ENCODE peak calls at places on chromosome 12, in nine cellular contexts. C is kidney, X is RWPE1, K is SK-N-SH, T is IMR-90, R is fibroblast of lung, G is heart left ventricle, N is hepatocyte, W is H9. P is an unnamed sample.

GRCh38 chr12:131167334-131167733 is 213.6 kb downstream of the ADGRD1 start:
- DNase-seq in C (no peak), X (no peak), K (no peak), T (no peak), R (no peak), G (no peak), N (no peak), W (no peak), P (no peak)

GRCh38 chr12:122021822-122022392 is at the start of gene BCL7A:
- DNase-seq in C (peak), X (peak), K (peak), T (peak), R (peak), G (peak), N (peak), W (peak), P (peak)

GRCh38 chr12:13073191-13073590 is 29.0 kb downstream of the FAM234B start:
- DNase-seq in C (no peak), X (no peak), K (no peak), T (peak), R (peak), G (no peak), N (no peak), W (no peak), P (no peak)

GRCh38 chr12:123253606-123254459 is 17.8 kb downstream of the CDK2AP1 start:
- DNase-seq in C (no peak), X (no peak), K (no peak), T (no peak), R (no peak), G (peak), N (no peak), W (no peak), P (no peak)

GRCh38 chr12:47017901-47018479 is 61.4 kb upstream of the PCED1B start:
- DNase-seq in C (no peak), X (peak), K (no peak), T (peak), R (peak), G (no peak), N (no peak), W (no peak), P (no peak)

GRCh38 chr12:47361389-47362031 is 281.8 kb upstream of the AMIGO2 start:
- DNase-seq in C (no peak), X (peak), K (no peak), T (no peak), R (no peak), G (no peak), N (no peak), W (peak), P (no peak)

GRCh38 chr12:132409495-132410295 is 80.3 kb upstream of the FBRSL1 start:
- DNase-seq in C (no peak), X (no peak), K (no peak), T (no peak), R (no peak), G (no peak), N (no peak), W (no peak), P (no peak)

GRCh38 chr12:103626498-103626897 is 39.4 kb downstream of the STAB2 start:
- DNase-seq in C (no peak), X (peak), K (peak), T (peak), R (no peak), G (peak), N (peak), W (peak), P (peak)

GRCh38 chr12:108720757-108721514 is 10.4 kb downstream of the CORO1C start:
- DNase-seq in C (no peak), X (peak), K (no peak), T (no peak), R (peak), G (no peak), N (no peak), W (no peak), P (no peak)

GRCh38 chr12:23004473-23005020 is 379.6 kb downstream of the ETNK1 start:
- DNase-seq in C (no peak), X (no peak), K (no peak), T (no peak), R (no peak), G (no peak), N (no peak), W (no peak), P (no peak)
- H3K27ac ChIP-seq in C (no peak), X (no peak), K (no peak), T (no peak), R (no peak), G (no peak), N (no peak), W (no peak), P (no peak)

DNA sequence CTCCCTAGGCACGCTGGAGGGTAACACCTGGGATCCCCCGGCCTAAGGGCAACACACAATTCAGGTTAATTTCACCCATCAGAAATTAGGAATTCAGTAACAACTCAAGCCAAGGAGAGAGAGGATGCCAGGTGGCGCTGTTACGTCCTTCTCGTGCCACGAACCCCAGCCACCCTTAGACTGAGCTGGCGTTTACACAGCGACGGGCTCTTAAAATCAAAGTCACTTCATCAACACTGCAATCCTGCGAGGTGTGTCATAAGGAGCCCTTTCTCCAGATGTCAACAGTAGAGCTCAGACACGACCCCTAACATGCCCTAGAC is 110.6 kb upstream of the TMEM132D start:
- DNase-seq in C (no peak), X (no peak), K (peak), T (no peak), R (no peak), G (no peak), N (peak), W (peak), P (peak)
- TF ChIP-seq CTCF in C (no peak), X (no peak), K (no peak), T (no peak), R (no peak), G (no peak), N (no peak), W (peak), P (peak)

DNA sequence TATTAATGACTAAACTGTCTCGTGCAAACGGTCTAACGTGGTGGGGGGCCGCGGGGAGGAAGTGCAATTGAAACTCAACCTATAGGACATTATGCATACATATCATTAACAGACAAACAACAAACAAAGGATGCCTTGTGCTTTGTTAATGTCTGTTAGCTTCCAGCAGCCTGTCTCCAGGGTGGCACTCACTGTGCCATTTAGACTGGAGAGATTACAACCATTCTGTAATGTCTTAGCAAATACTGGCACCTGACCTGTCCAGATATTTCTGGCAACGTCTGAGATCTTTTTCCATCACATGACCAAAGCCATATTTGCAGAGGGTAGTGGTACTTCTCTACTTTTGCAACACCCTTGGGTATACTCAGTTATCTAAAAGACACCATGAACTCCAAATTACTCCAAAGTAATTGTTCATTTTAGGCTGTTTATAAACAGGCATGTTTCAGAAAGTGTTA is 11.6 kb downstream of the BHLHE41 start:
- DNase-seq in C (no peak), X (no peak), K (no peak), T (no peak), R (no peak), G (no peak), N (no peak), W (no peak), P (peak)
- H3K27ac ChIP-seq in C (no peak), X (no peak), K (no peak), T (no peak), R (no peak), G (peak), N (peak), W (no peak), P (no peak)

GRCh38 chr12:3673960-3674708 is 78.8 kb downstream of the CRACR2A start:
- DNase-seq in C (no peak), X (no peak), K (no peak), T (no peak), R (no peak), G (no peak), N (no peak), W (no peak), P (no peak)
- TF ChIP-seq CTCF in C (no peak), X (no peak), K (no peak), T (no peak), R (no peak), G (no peak), N (no peak), W (no peak), P (no peak)

GRCh38 chr12:101696477-101697196 is 803 bp upstream of the CHPT1 start:
- DNase-seq in C (no peak), X (peak), K (peak), T (no peak), R (no peak), G (peak), N (peak), W (no peak), P (no peak)
- H3K27ac ChIP-seq in C (peak), X (peak), K (no peak), T (no peak), R (peak), G (peak), N (peak), W (no peak), P (no peak)

GRCh38 chr12:63069860-63070617 is 81.0 kb downstream of the AVPR1A start:
- DNase-seq in C (no peak), X (no peak), K (no peak), T (no peak), R (no peak), G (no peak), N (no peak), W (no peak), P (no peak)

GRCh38 chr12:63066136-63066535 is 84.9 kb downstream of the AVPR1A start:
- DNase-seq in C (no peak), X (no peak), K (no peak), T (no peak), R (no peak), G (no peak), N (no peak), W (no peak), P (no peak)

GRCh38 chr12:63070709-63071108 is 80.3 kb downstream of the AVPR1A start:
- DNase-seq in C (no peak), X (no peak), K (no peak), T (no peak), R (peak), G (no peak), N (no peak), W (no peak), P (no peak)

GRCh38 chr12:63066782-63067181 is 84.2 kb downstream of the AVPR1A start:
- DNase-seq in C (no peak), X (no peak), K (no peak), T (no peak), R (no peak), G (no peak), N (no peak), W (peak), P (peak)

GRCh38 chr12:63068857-63069442 is 82.1 kb downstream of the AVPR1A start:
- DNase-seq in C (no peak), X (peak), K (peak), T (peak), R (peak), G (no peak), N (peak), W (no peak), P (peak)
- TF ChIP-seq CTCF in C (peak), X (peak), K (peak), T (peak), R (peak), G (peak), N (peak), W (peak), P (peak)

DNA sequence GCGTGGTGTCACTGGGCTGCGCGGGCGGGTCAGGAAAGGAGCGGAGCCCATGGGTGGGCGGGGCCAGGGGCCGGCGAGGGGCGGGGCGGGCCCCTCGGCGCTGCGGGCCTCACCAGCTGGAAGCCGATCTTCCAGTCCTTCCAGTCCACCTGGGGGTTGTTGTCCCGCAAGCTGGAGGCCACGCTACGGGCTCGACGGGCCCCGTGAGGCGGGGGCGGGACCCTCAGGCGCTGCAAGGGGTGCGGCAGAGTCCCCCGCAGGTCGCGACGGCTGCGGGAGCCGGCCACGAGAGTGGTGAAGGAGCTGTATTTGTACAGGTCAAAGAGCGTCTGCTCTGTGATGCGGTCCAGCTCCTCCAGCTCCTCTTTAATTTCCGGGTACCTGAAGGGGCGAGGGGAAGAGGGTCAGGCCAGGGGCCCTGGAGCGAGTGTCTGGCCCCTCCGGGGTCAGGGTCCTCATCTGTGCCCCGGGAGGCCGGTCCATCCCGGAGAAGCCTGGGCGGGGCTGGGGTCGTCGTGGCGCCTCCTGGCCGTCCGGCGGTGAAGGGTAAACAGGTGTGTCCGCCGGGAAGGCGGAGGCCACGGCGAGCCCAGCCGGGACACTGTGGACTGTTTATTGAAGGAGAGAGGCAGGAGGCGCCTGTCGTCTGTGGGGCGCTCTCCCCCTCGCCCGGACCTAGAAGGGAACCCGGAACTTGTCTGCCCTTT is 11.9 kb downstream of the SCNN1A start:
- DNase-seq in C (peak), X (peak), K (peak), T (peak), R (peak), G (peak), N (peak), W (peak), P (peak)
- H3K27ac ChIP-seq in C (peak), X (peak), K (no peak), T (peak), R (no peak), G (peak), N (peak), W (no peak), P (no peak)

DNA sequence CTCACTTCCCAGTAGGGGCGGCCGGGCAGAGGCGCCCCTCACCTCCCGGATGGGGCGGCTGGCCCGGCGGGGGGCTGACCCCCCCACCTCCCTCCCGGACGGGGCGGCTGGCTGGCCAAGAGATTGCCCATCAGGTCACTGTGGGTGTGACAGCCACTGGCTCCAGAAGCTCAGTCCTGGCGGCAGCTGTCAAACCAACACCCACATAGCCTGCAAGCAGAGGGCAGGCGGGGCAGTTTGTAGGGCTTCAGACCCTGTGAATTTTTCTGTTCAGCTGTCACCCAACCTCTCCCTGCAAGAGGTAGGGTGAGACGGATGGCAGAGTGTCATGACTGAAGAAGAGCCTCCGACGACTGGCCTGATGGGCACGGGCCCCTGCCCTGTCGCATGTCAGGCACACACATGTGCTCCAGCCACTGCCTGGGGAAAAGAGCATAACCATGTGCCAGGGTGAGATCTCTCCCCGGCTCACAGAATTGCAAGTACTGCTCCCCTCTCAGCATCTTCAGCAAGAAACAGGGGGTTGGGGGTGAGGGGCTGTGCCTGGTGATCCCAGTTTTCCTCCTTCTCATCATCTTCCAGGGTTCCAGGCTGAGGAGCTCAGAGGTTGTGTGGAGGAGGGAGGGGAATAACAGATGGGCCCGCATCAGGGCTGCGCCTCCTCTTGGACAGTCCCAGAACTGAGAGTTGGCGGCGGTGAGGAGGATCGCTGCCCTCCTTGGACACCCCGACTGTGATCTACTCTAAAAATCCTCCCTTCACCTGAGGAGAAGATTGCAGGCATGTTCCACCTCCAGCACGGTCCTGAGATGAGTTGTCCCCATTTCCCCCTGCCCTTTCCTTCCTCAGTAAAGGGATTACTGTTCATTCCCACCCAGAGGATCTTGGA is 11.2 kb upstream of the PRPH start:
- DNase-seq in C (peak), X (no peak), K (peak), T (no peak), R (no peak), G (no peak), N (no peak), W (peak), P (no peak)
- TF ChIP-seq CTCF in C (no peak), X (no peak), K (peak), T (peak), R (peak), G (no peak), N (no peak), W (peak), P (peak)

GRCh38 chr12:7935773-7936581 is at the start of gene SLC2A3:
- DNase-seq in C (no peak), X (peak), K (peak), T (peak), R (peak), G (no peak), N (peak), W (peak), P (peak)
- H3K27ac ChIP-seq in C (peak), X (no peak), K (peak), T (peak), R (peak), G (peak), N (peak), W (peak), P (peak)